ENCODE peak calls at places on chromosomes 11 and 22, in five cellular contexts. N, X, P, M and H are unnamed samples.

GRCh38 chr11:117419136-117419914 is 91.7 kb downstream of the CEP164 start:
- DNase-seq in N (peak), X (no peak), P (no peak), M (no peak), H (no peak)

GRCh38 chr22:17199131-17199731 is 20.0 kb downstream of the ADA2 start:
- DNase-seq in N (no peak), X (peak), P (no peak), M (no peak), H (no peak)

GRCh38 chr22:29343313-29343805 is 27.9 kb upstream of the RASL10A start:
- DNase-seq in N (peak), X (no peak), P (no peak), M (no peak), H (no peak)

GRCh38 chr11:38456371-38456770 is 1858.3 kb upstream of the RAG2 start:
- DNase-seq in N (no peak), X (no peak), P (no peak), M (no peak), H (no peak)

GRCh38 chr11:86464509-86465221 is 90.0 kb downstream of the CCDC81 start:
- DNase-seq in N (no peak), X (no peak), P (no peak), M (no peak), H (no peak)

GRCh38 chr11:74570266-74571061 is 21.9 kb upstream of the POLD3 start:
- DNase-seq in N (peak), X (no peak), P (no peak), M (no peak), H (peak)

GRCh38 chr11:102396708-102397563 is 49.9 kb downstream of the BIRC2 start:
- DNase-seq in N (no peak), X (no peak), P (no peak), M (no peak), H (no peak)

GRCh38 chr22:49966041-49966715 is 5.6 kb downstream of the PIM3 start:
- DNase-seq in N (no peak), X (peak), P (peak), M (no peak), H (no peak)

GRCh38 chr11:78339483-78339882 is 78.1 kb downstream of the GAB2 start:
- DNase-seq in N (no peak), X (no peak), P (no peak), M (no peak), H (no peak)

GRCh38 chr11:95444309-95445202 is 213.6 kb upstream of the SESN3 start:
- DNase-seq in N (no peak), X (no peak), P (no peak), M (no peak), H (no peak)

GRCh38 chr22:46564084-46564714 is 26.8 kb upstream of the CELSR1 start:
- DNase-seq in N (no peak), X (no peak), P (no peak), M (no peak), H (no peak)

GRCh38 chr11:122248939-122249338 is 132.9 kb upstream of the BLID start:
- DNase-seq in N (no peak), X (no peak), P (no peak), M (no peak), H (no peak)